ENCODE peak calls at places on chromosomes 16 and 17, in eight cellular contexts. G is mammary epithelial cell; P is activated CD8-positive, alpha-beta T cell treated with anti-CD3 and anti-CD28 coated beads for 36 hours; J is astrocyte of the spinal cord; E is tibial nerve; D is breast epithelium; C is fibroblast of mammary gland; Q is tibial artery. S is an unnamed sample.

GRCh38 chr16:59045496-59045895 is 311.4 kb upstream of the GOT2 start:
- DNase-seq in C (no peak), D (no peak), G (no peak), J (no peak), E (no peak), P (no peak), Q (no peak), S (no peak)

GRCh38 chr17:34859652-34860051 is 101.6 kb downstream of the CCT6B start:
- DNase-seq in G (no peak), Q (no peak), P (no peak), E (no peak), C (no peak), D (no peak), J (no peak), S (no peak)

GRCh38 chr16:83952587-83952939 is 477 bp upstream of the OSGIN1 start:
- DNase-seq in Q (no peak), E (no peak), G (no peak), D (no peak), P (no peak), J (no peak), C (peak), S (no peak)

GRCh38 chr17:31678431-31678830 is 180.6 kb downstream of the COPRS start:
- DNase-seq in Q (no peak), D (no peak), G (no peak), E (no peak), P (no peak), J (peak), C (peak), S (no peak)

GRCh38 chr17:7355053-7355452 is at the start of gene TMEM95:
- DNase-seq in J (no peak), E (peak), P (no peak), Q (no peak), D (no peak), C (no peak), G (peak), S (no peak)

GRCh38 chr16:67961551-67961957 is 6.9 kb downstream of the SLC12A4 start:
- DNase-seq in D (peak), P (no peak), C (no peak), Q (no peak), G (peak), E (no peak), J (no peak), S (peak)

GRCh38 chr17:18967806-18968744 is 16.1 kb downstream of the SLC5A10 start:
- DNase-seq in P (no peak), J (no peak), D (peak), E (no peak), C (no peak), G (peak), Q (no peak), S (no peak)

GRCh38 chr17:561118-561517 is 153.5 kb downstream of the VPS53 start:
- DNase-seq in C (peak), P (peak), E (no peak), J (peak), Q (no peak), D (no peak), G (peak), S (no peak)

GRCh38 chr16:84043486-84044107 is 1.0 kb upstream of the SLC38A8 start:
- DNase-seq in D (no peak), J (no peak), C (peak), Q (no peak), E (no peak), P (peak), G (no peak), S (no peak)

GRCh38 chr16:51820176-51820575 is 669.1 kb upstream of the SALL1 start:
- DNase-seq in G (no peak), E (no peak), D (no peak), C (no peak), Q (no peak), J (no peak), P (no peak), S (no peak)

GRCh38 chr17:57086069-57086930 is 1.3 kb downstream of the AKAP1 start:
- DNase-seq in C (no peak), J (no peak), P (peak), D (no peak), G (peak), E (no peak), Q (peak), S (no peak)

GRCh38 chr16:4306439-4307214 is 9.2 kb upstream of the GLIS2 start:
- DNase-seq in D (no peak), J (no peak), E (no peak), Q (no peak), G (no peak), C (no peak), P (peak), S (no peak)

GRCh38 chr17:43803758-43804157 is 23.5 kb downstream of the CFAP97D1 start:
- DNase-seq in J (peak), G (no peak), C (no peak), D (no peak), P (no peak), Q (no peak), E (no peak), S (no peak)

GRCh38 chr16:78673884-78674283 is 574.4 kb downstream of the WWOX start:
- DNase-seq in C (no peak), Q (no peak), E (no peak), J (no peak), P (no peak), D (no peak), G (no peak), S (no peak)

GRCh38 chr16:75193265-75193650 is 13.7 kb downstream of the CTRB2 start:
- DNase-seq in P (no peak), C (peak), J (peak), E (no peak), D (peak), Q (no peak), G (no peak), S (no peak)

GRCh38 chr16:76201385-76201784 is 75.8 kb upstream of the CNTNAP4 start:
- DNase-seq in P (no peak), J (peak), D (no peak), G (peak), C (peak), Q (no peak), E (no peak), S (no peak)

GRCh38 chr17:5203178-5203907 is 11.7 kb upstream of the ZNF594 start:
- DNase-seq in C (peak), Q (no peak), J (no peak), E (no peak), P (no peak), D (no peak), G (no peak), S (no peak)

GRCh38 chr16:77679901-77680300 is 42.4 kb upstream of the NUDT7 start:
- DNase-seq in G (no peak), J (no peak), Q (no peak), E (no peak), P (no peak), C (peak), D (no peak), S (no peak)

GRCh38 chr17:63519116-63519881 is 3.9 kb upstream of the KCNH6 start:
- DNase-seq in G (no peak), C (no peak), D (no peak), E (no peak), P (no peak), Q (no peak), J (no peak), S (no peak)

GRCh38 chr16:77324727-77325126 is 110.1 kb downstream of the ADAMTS18 start:
- DNase-seq in D (no peak), P (no peak), J (no peak), E (no peak), Q (no peak), G (no peak), C (no peak), S (no peak)

GRCh38 chr17:37465058-37465616 is 24.6 kb upstream of the DUSP14 start:
- DNase-seq in G (peak), Q (no peak), C (peak), J (no peak), P (no peak), E (no peak), D (no peak), S (no peak)

GRCh38 chr17:72151565-72152391 is 31.0 kb downstream of the SOX9 start:
- DNase-seq in D (peak), P (no peak), J (peak), C (peak), G (peak), Q (no peak), E (no peak), S (peak)

GRCh38 chr17:80645706-80646325 is 101.2 kb downstream of the RPTOR start:
- DNase-seq in P (no peak), C (no peak), J (no peak), D (no peak), Q (no peak), E (no peak), G (no peak), S (no peak)

GRCh38 chr16:12092347-12092882 is 115.9 kb downstream of the SNX29 start:
- DNase-seq in C (peak), D (no peak), Q (peak), E (no peak), J (peak), G (peak), P (no peak), S (no peak)

GRCh38 chr17:73802871-73803270 is 158.6 kb upstream of the SDK2 start:
- DNase-seq in C (no peak), P (no peak), G (no peak), E (no peak), J (no peak), Q (no peak), D (no peak), S (no peak)

GRCh38 chr16:19005561-19006445 is 22.1 kb downstream of the TMC7 start:
- DNase-seq in D (no peak), Q (peak), J (peak), C (peak), G (peak), E (peak), P (no peak), S (peak)

GRCh38 chr17:37447641-37448040 is 41.0 kb downstream of the TADA2A start:
- DNase-seq in D (no peak), E (no peak), J (peak), C (peak), G (peak), Q (no peak), P (no peak), S (no peak)

GRCh38 chr16:19909750-19910322 is 25.2 kb upstream of the GPRC5B start:
- DNase-seq in C (no peak), G (no peak), P (no peak), J (no peak), E (no peak), Q (no peak), D (no peak), S (no peak)

GRCh38 chr16:57649443-57649751 is 18.7 kb upstream of the ADGRG3 start:
- DNase-seq in G (no peak), D (no peak), C (no peak), Q (no peak), P (no peak), J (no peak), E (no peak), S (no peak)

GRCh38 chr17:64507418-64507766 is 615 bp downstream of the CEP95 start:
- DNase-seq in Q (no peak), P (peak), C (peak), D (no peak), E (no peak), G (peak), J (peak), S (peak)

GRCh38 chr16:31709181-31709580 is 164.4 kb upstream of the ZNF267 start:
- DNase-seq in G (no peak), P (no peak), Q (no peak), C (no peak), E (no peak), D (no peak), J (no peak), S (no peak)

GRCh38 chr16:67155305-67156145 is 4.2 kb downstream of the TRADD start:
- DNase-seq in E (peak), G (peak), D (no peak), P (peak), Q (peak), C (peak), J (peak), S (peak)

GRCh38 chr17:4949321-4950074 is 1.2 kb upstream of the PFN1 start:
- DNase-seq in C (peak), D (peak), Q (peak), E (peak), G (peak), P (peak), J (peak), S (peak)

GRCh38 chr17:67615011-67615561 is 102.7 kb upstream of the NOL11 start:
- DNase-seq in E (no peak), D (no peak), C (no peak), J (peak), Q (no peak), G (peak), P (no peak), S (no peak)

GRCh38 chr17:79705674-79706073 is 25.1 kb upstream of the ENPP7 start:
- DNase-seq in D (no peak), C (no peak), J (no peak), G (no peak), E (no peak), Q (no peak), P (no peak), S (no peak)

GRCh38 chr17:7809086-7809790 is 24.8 kb upstream of the KDM6B start:
- DNase-seq in Q (no peak), G (peak), J (no peak), C (no peak), E (no peak), P (no peak), D (no peak), S (no peak)

GRCh38 chr17:41695954-41696720 is 7.5 kb downstream of the EIF1 start:
- DNase-seq in D (no peak), Q (no peak), C (peak), J (peak), P (peak), G (peak), E (no peak), S (peak)

GRCh38 chr16:89805136-89805905 is 11.1 kb downstream of the FANCA start:
- DNase-seq in E (no peak), J (peak), C (peak), Q (no peak), D (no peak), P (no peak), G (no peak), S (no peak)

GRCh38 chr16:81266680-81267095 is 28.2 kb downstream of the BCO1 start:
- DNase-seq in C (no peak), P (peak), D (no peak), Q (no peak), E (no peak), J (no peak), G (peak), S (peak)

GRCh38 chr17:2400474-2400866 is 390 bp downstream of the MNT start:
- DNase-seq in C (no peak), G (peak), D (no peak), Q (no peak), P (peak), J (peak), E (no peak), S (peak)

GRCh38 chr17:50196826-50197225 is 4.6 kb downstream of the COL1A1 start:
- DNase-seq in P (no peak), Q (peak), C (peak), E (no peak), G (peak), D (no peak), J (peak), S (no peak)

GRCh38 chr17:50194441-50195195 is 6.8 kb downstream of the COL1A1 start:
- DNase-seq in G (no peak), Q (no peak), J (peak), E (no peak), C (peak), D (no peak), P (no peak), S (no peak)

GRCh38 chr17:50196036-50196435 is 5.4 kb downstream of the COL1A1 start:
- DNase-seq in C (no peak), P (no peak), D (no peak), J (no peak), G (no peak), Q (no peak), E (no peak), S (no peak)

GRCh38 chr17:50192873-50193274 is 8.6 kb downstream of the COL1A1 start:
- DNase-seq in J (no peak), E (no peak), G (no peak), D (no peak), Q (no peak), P (no peak), C (peak), S (no peak)

GRCh38 chr17:50195196-50195865 is 6.1 kb downstream of the COL1A1 start:
- DNase-seq in J (peak), G (no peak), E (no peak), C (peak), P (no peak), Q (no peak), D (no peak), S (no peak)
- TF ChIP-seq CTCF in J (peak), G (no peak), E (peak), C (peak), P (no peak), Q (no peak), D (no peak), S (no peak)

DNA sequence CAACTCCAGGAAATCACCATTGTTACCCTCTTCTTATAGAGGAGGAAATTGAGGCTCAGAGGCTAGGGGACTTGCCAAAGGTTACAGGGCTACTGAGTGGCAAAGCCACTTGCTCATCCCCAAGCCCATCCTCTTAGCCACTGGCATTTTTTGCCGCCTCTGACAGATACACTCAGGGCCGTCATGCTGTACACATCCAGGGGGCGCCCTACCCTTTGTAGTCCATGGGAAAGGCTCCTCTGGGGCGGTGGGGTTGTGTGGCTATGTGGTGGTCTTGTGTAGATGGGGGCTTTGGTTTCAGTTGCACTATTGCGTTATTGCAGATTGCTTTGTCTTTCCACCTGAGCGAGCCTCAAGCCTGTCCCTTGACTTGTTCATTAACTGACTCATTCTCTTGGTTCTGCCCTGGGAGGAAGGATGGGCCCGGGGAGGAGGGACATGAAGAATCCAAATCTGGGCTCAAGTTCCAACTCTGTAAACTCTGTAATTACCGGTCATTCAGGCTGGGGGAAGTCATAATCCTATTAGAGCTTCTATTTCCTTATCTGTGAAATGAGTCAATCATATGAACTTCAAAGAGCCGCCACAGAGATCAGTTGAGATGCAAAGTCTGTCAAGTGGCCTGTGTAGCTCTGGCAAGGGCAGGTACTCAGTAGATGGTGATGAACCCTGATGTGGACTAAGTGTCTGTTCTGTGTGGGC is 2.8 kb downstream of the NOS2 start:
- DNase-seq in J (no peak), D (no peak), C (no peak), E (no peak), Q (no peak), G (no peak), P (peak), S (no peak)
- TF ChIP-seq CTCF in J (no peak), D (no peak), C (no peak), E (no peak), Q (no peak), G (no peak), P (no peak), S (no peak)

DNA sequence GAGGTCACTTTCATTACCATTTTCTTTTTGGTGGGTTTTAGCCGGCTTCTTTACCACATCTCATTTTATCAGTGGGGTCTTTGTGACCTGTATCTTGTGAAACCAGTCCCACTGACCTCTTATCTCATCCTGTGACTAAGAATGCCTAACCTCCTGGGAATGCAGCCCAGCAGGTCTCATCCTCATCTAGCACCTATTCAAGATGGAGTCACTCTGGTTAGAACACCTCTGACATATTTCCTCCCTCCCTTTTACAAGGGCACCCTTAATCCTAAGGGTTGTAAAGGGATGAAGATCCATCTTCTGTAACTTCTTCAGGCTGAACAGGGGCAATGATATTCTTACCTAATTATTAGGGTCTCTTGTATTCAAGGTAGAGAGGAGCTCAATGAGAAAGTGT is 107.9 kb upstream of the HAS3 start:
- DNase-seq in E (no peak), D (no peak), P (no peak), J (no peak), C (no peak), Q (no peak), G (no peak), S (no peak)
- TF ChIP-seq CTCF in E (no peak), D (no peak), P (no peak), J (no peak), C (no peak), Q (no peak), G (no peak), S (no peak)

DNA sequence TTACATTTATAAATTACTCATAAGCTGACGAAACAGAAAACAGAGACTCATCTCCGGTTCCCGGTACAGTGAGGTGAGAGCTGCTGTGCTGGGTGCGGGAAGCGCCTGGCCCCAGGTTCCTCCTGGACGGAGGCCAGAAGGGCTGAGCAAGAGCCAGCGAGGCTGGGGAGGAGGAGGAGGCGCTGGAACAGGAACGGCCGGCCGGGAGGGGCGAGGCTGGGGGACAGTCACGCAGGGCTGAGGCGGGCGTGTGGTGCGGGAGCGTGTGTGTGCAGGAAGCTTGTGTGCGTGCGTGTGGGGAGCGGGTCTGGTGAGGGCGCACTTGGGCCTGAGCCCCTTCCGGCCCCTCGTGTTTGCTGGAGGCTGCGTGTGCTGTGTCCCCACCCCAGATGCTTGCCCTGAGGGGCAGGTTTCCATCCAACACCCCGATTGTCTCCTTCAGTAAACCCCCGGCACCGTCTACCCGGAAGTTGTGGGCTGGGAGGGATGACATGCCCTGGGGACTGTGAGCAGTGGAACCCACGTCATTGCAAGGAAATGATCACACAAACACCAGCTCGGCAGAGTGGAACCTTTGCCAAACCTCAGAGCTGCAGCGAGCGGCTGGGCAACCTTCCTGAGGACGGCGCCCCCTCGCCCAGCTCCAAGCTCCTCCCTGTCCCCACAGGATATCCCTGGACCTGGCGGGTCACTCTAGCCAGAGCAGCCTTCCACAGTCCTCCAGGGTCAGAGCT is 19.4 kb downstream of the CD7 start:
- DNase-seq in D (peak), C (peak), J (peak), G (peak), E (peak), P (peak), Q (peak), S (peak)
- TF ChIP-seq CTCF in D (no peak), C (no peak), J (no peak), G (no peak), E (no peak), P (no peak), Q (no peak), S (no peak)

DNA sequence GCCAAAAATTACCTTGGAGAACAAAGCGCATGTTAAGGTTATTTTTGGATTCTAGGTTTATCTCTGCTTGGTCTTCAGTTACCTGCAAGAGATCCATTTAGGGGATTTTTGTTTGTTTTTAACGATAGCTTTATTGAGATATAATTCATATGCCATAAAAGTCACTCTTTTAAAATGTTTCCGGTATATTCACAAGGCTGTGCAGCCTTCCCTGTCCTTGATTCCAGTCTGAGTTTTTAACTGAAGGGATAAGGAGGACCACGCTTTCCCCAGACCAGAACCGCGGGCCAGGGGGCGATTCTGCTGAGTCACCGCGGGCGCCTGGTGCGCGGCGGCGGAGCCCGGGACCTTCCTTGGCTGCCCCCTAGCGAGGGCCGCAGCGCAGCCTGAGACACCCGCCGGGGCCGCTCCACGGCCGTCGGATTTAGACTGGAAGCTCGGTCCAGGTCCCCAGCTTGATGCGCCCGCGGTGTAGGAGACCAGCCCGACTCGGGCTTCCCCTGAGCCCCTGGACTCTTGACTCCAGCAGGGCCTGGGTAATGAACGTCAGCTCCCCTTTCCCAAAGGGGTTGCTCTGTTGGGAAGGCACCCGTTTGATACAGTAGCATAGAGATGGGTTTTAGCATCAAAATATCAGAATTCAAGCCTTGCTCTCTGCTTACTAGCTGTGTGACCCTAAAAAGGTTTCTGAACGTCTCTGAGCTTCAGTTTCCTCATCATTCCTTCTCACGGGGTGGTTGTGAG is 50.0 kb upstream of the STH start:
- DNase-seq in Q (peak), D (peak), G (peak), J (peak), E (peak), C (peak), P (peak), S (peak)
- TF ChIP-seq CTCF in Q (peak), D (peak), G (peak), J (peak), E (peak), C (peak), P (peak), S (peak)

S was measured in Calu3.